ENCODE peak calls at places on chromosomes 6 and 20, in ten cellular contexts. B, N, W, P, C, X, J, O, V and L are unnamed samples.

GRCh38 chr6:133128191-133128590 is 113.0 kb upstream of the EYA4 start:
- DNase-seq in B (no peak), N (no peak), W (no peak), P (no peak), C (no peak), X (no peak), J (no peak), O (no peak), V (no peak), L (no peak)

GRCh38 chr6:100892116-100892515 is 11.0 kb upstream of the ASCC3 start:
- DNase-seq in B (no peak), N (no peak), W (no peak), P (no peak), C (no peak), X (no peak), J (no peak), O (no peak), V (no peak), L (no peak)

GRCh38 chr6:67768972-67769371 is 866.1 kb upstream of the ADGRB3 start:
- DNase-seq in B (no peak), N (no peak), W (no peak), P (no peak), C (no peak), X (no peak), J (no peak), O (no peak), V (no peak), L (no peak)

GRCh38 chr20:51350941-51351631 is 191.4 kb downstream of the NFATC2 start:
- DNase-seq in B (no peak), N (no peak), W (no peak), P (no peak), C (no peak), X (no peak), J (no peak), O (peak; percentile 97), V (no peak), L (no peak)

GRCh38 chr20:63230800-63231268 is 4.9 kb upstream of the BIRC7 start:
- DNase-seq in B (no peak), N (no peak), W (peak; percentile 40), P (no peak), C (peak; percentile 58), X (peak; percentile 52), J (peak; percentile 70), O (peak; percentile 58), V (no peak), L (no peak)

GRCh38 chr6:44133003-44133931 is 5.9 kb downstream of the TMEM63B start:
- DNase-seq in B (no peak), N (peak; percentile 81), W (peak; percentile 38), P (no peak), C (peak; percentile 51), X (peak; percentile 44), J (no peak), O (peak; percentile 60), V (peak; percentile 35), L (no peak)

GRCh38 chr20:12847862-12848261 is 160.9 kb upstream of the SPTLC3 start:
- DNase-seq in B (no peak), N (no peak), W (no peak), P (no peak), C (no peak), X (no peak), J (no peak), O (peak; percentile 44), V (no peak), L (peak; percentile 26)

GRCh38 chr6:43740321-43740960 is 29.6 kb upstream of the VEGFA start:
- DNase-seq in B (no peak), N (peak; percentile 44), W (no peak), P (peak; percentile 71), C (no peak), X (no peak), J (no peak), O (no peak), V (no peak), L (no peak)

GRCh38 chr20:45592574-45593189 is 13.6 kb upstream of the WFDC8 start:
- DNase-seq in B (no peak), N (no peak), W (no peak), P (no peak), C (no peak), X (no peak), J (no peak), O (peak; percentile 90), V (peak; percentile 25), L (no peak)

GRCh38 chr20:35831029-35831428 is 59.2 kb downstream of the PHF20 start:
- DNase-seq in B (no peak), N (no peak), W (no peak), P (no peak), C (no peak), X (no peak), J (no peak), O (peak; percentile 54), V (no peak), L (no peak)

GRCh38 chr20:17059465-17059864 is 167.4 kb upstream of the PCSK2 start:
- DNase-seq in B (no peak), N (no peak), W (no peak), P (no peak), C (no peak), X (no peak), J (no peak), O (peak; percentile 32), V (no peak), L (no peak)

GRCh38 chr6:2715737-2716136 is 35.0 kb downstream of the MYLK4 start:
- DNase-seq in B (no peak), N (no peak), W (no peak), P (no peak), C (no peak), X (no peak), J (no peak), O (no peak), V (no peak), L (no peak)

GRCh38 chr6:163709255-163709654 is 294.7 kb downstream of the QKI start:
- DNase-seq in B (no peak), N (no peak), W (no peak), P (no peak), C (no peak), X (no peak), J (no peak), O (no peak), V (no peak), L (no peak)

GRCh38 chr6:156839591-156840001 is 62.4 kb downstream of the ARID1B start:
- DNase-seq in B (no peak), N (no peak), W (peak; percentile 46), P (no peak), C (no peak), X (peak; percentile 36), J (no peak), O (no peak), V (no peak), L (no peak)

GRCh38 chr6:106995640-106996039 is 21.1 kb upstream of the CD24 start:
- DNase-seq in B (no peak), N (no peak), W (no peak), P (no peak), C (no peak), X (no peak), J (no peak), O (no peak), V (no peak), L (no peak)

GRCh38 chr6:6891074-6891754 is 216.5 kb upstream of the RREB1 start:
- DNase-seq in B (no peak), N (no peak), W (no peak), P (no peak), C (no peak), X (no peak), J (no peak), O (no peak), V (no peak), L (no peak)

GRCh38 chr6:136989591-136990578 is 54.9 kb downstream of the IL20RA start:
- DNase-seq in B (no peak), N (no peak), W (peak; percentile 46), P (no peak), C (peak; percentile 36), X (no peak), J (no peak), O (no peak), V (no peak), L (no peak)

GRCh38 chr6:38612386-38612965 is 27.3 kb downstream of the BTBD9 start:
- DNase-seq in B (no peak), N (no peak), W (no peak), P (no peak), C (no peak), X (no peak), J (no peak), O (no peak), V (no peak), L (no peak)
- H3K27ac ChIP-seq in B (no peak overlapping the region), N (no peak overlapping the region), W (no peak overlapping the region), P (no peak overlapping the region), C (no peak overlapping the region), X (no peak overlapping the region), J (no peak overlapping the region), O (no peak overlapping the region), V (no peak overlapping the region), L (no peak overlapping the region)

DNA sequence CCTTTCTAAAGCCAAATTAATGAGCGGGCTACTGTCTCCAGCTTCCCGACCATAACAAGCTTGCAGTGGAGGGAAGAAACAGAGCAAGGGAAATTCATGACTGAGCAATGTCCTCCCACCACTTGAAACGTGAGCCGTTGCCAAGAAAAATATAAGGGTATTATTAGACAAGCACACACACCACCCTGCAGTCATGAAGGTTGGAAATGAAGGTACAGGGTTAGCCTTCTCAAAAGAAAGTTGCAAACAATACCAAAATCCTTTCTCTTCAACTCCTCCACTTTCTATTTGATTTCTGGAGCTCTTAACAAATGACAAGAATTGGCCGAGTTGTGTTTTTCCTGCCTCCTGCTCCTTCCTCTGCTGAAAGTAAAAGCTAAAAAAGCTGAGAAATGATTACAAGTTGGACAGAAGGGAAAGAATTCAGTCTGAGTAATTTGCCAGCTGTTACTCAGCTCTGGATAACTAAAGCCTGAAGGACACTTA is 151.1 kb upstream of the B3GAT2 start:
- DNase-seq in B (no peak), N (no peak), W (no peak), P (no peak), C (no peak), X (no peak), J (no peak), O (no peak), V (no peak), L (peak; percentile 22)
- H3K27ac ChIP-seq in B (no peak overlapping the region), N (no peak overlapping the region), W (peak overlapping the region; percentile 45), P (peak overlapping the region; percentile 51), C (peak overlapping the region; percentile 46), X (no peak overlapping the region), J (no peak overlapping the region), O (no peak overlapping the region), V (no peak overlapping the region), L (no peak overlapping the region)

GRCh38 chr6:53064726-53065265 is 408 bp upstream of the FBXO9 start:
- DNase-seq in B (peak; percentile 94), N (peak; percentile 98), W (peak; percentile 96), P (peak; percentile 98), C (peak; percentile 94), X (peak; percentile 97), J (peak; percentile 95), O (peak; percentile 98), V (peak; percentile 85), L (peak; percentile 96)
- H3K27ac ChIP-seq in B (peak overlapping the region; percentile 68), N (peak overlapping the region; percentile 90), W (peak overlapping the region; percentile 92), P (peak overlapping the region; percentile 90), C (peak overlapping the region; percentile 94), X (peak overlapping the region; percentile 94), J (peak overlapping the region; percentile 69), O (peak overlapping the region; percentile 10), V (peak overlapping the region; percentile 97), L (peak overlapping the region; percentile 49)

DNA sequence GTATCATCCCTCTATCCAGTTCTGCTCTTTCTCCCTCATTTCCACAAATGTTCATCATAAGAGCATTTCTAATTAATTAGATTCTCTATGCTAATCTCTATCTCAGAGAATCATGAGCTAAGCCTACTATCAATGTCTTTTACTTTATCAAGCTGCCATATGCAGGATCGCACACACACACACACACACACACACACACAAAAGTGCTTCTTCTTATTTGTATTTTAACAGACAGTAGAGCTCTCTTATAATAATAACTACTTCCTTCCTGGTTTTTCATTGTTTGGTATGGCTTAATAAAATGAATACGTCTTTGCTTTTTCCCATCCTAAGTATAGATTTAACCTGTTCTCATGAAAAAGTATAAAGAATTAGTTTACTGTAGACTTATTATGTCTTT is 170.2 kb downstream of the HAO1 start:
- DNase-seq in B (no peak), N (no peak), W (no peak), P (no peak), C (no peak), X (no peak), J (no peak), O (no peak), V (no peak), L (no peak)
- H3K27ac ChIP-seq in B (no peak overlapping the region), N (no peak overlapping the region), W (no peak overlapping the region), P (no peak overlapping the region), C (no peak overlapping the region), X (no peak overlapping the region), J (no peak overlapping the region), O (peak overlapping the region; percentile 58), V (no peak overlapping the region), L (peak overlapping the region; percentile 34)